ENCODE peak calls at places on chromosomes 12 and 14, in seven cellular contexts. Z, X, C, E, D, A and U are unnamed samples.

GRCh38 chr12:83349907-83350611 is 663.4 kb downstream of the TMTC2 start:
- DNase-seq in C (no peak), D (no peak), A (no peak), Z (no peak), X (no peak), E (no peak), U (no peak)

GRCh38 chr14:49950275-49951250 is 57.7 kb downstream of the ARF6 start:
- DNase-seq in C (peak), X (no peak), D (no peak), Z (no peak), A (no peak), E (no peak), U (no peak)

GRCh38 chr12:30926243-30927209 is at the start of gene TSPAN11:
- DNase-seq in X (peak), E (no peak), C (no peak), A (no peak), D (no peak), Z (peak), U (no peak)

GRCh38 chr14:97602438-97603117 is 805.4 kb downstream of the VRK1 start:
- DNase-seq in A (no peak), D (no peak), Z (no peak), E (peak), C (no peak), X (no peak), U (no peak)

GRCh38 chr12:48077111-48077510 is 28.8 kb downstream of the SENP1 start:
- DNase-seq in A (no peak), X (no peak), C (no peak), Z (no peak), E (no peak), D (no peak), U (no peak)

GRCh38 chr14:101104485-101104884 is 201.0 kb upstream of the RTL1 start:
- DNase-seq in D (no peak), A (no peak), C (peak), X (no peak), E (no peak), Z (no peak), U (no peak)

GRCh38 chr14:77123381-77124344 is 17.9 kb downstream of the ZDHHC22 start:
- DNase-seq in E (no peak), D (no peak), X (peak), A (no peak), Z (peak), C (peak), U (peak)

GRCh38 chr12:117850048-117850447 is 118.7 kb downstream of the KSR2 start:
- DNase-seq in E (no peak), A (no peak), D (no peak), Z (peak), X (no peak), C (no peak), U (no peak)

GRCh38 chr14:68286667-68287066 is 467.1 kb downstream of the RAD51B start:
- DNase-seq in E (no peak), Z (no peak), D (no peak), X (no peak), A (no peak), C (no peak), U (no peak)

GRCh38 chr14:36580856-36581831 is 1.3 kb downstream of the NKX2-8 start:
- DNase-seq in Z (peak), D (no peak), X (peak), A (no peak), E (no peak), C (no peak), U (no peak)

GRCh38 chr12:26906024-26906423 is 31.8 kb downstream of the INTS13 start:
- DNase-seq in C (no peak), E (no peak), A (no peak), X (no peak), D (no peak), Z (no peak), U (no peak)

GRCh38 chr12:53299101-53299453 is 418 bp upstream of the MYG1 start:
- DNase-seq in A (peak), D (no peak), X (no peak), E (no peak), Z (peak), C (no peak), U (no peak)

GRCh38 chr12:53300187-53300586 is 692 bp downstream of the MYG1 start:
- DNase-seq in C (no peak), A (no peak), D (no peak), E (no peak), Z (no peak), X (no peak), U (no peak)

GRCh38 chr12:53302903-53303302 is 3.4 kb downstream of the MYG1 start:
- DNase-seq in E (no peak), D (no peak), A (no peak), Z (no peak), X (no peak), C (no peak), U (no peak)

GRCh38 chr12:53298154-53298553 is 1.3 kb upstream of the MYG1 start:
- DNase-seq in D (no peak), C (no peak), X (no peak), E (no peak), A (peak), Z (no peak), U (no peak)

DNA sequence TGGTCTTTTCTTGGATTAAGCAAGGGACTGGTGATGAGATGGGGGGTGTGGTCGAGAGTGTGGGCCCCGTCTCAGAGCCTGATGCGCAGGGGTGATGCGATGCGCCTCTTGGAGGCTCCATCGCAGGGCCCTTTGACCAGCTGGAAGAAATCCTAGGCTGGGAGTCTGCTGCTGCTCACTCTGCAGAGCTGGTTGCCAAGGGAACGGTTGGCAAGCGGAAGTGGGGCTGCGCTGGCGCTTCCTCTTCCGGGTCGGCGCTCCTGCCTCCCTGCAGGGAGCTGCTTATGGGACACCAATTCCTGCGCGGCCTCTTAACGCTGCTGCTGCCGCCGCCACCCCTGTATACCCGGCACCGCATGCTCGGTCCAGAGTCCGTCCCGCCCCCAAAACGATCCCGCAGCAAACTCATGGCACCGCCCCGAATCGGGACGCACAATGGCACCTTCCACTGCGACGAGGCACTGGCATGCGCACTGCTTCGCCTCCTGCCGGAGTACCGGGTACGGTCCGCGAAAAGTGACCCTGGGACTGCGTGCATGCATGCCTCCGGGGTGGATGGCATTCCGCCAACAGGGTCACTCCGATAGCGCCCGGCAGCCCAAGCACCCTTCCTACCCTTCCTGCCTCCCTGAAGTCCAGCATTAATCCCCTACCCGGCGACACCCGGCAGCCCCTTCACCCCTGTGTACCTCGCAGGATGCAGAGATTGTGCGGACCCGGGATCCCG is at the start of gene MYG1:
- DNase-seq in Z (peak), D (peak), X (peak), A (peak), C (peak), E (peak), U (peak)
- TF ChIP-seq CTCF in Z (peak), D (peak), X (peak), A (no peak), C (no peak), E (no peak), U (no peak)

GRCh38 chr12:71763682-71764379 is 9.2 kb downstream of the RAB21 start:
- DNase-seq in E (no peak), A (no peak), D (no peak), X (no peak), C (no peak), Z (no peak), U (no peak)

GRCh38 chr12:71759941-71760340 is 5.3 kb downstream of the RAB21 start:
- DNase-seq in D (no peak), Z (no peak), A (no peak), E (no peak), X (no peak), C (no peak), U (no peak)

GRCh38 chr12:71764587-71765321 is 10.1 kb downstream of the RAB21 start:
- DNase-seq in A (no peak), C (no peak), D (no peak), Z (no peak), X (no peak), E (no peak), U (no peak)

GRCh38 chr12:71756054-71756675 is 1.5 kb downstream of the RAB21 start:
- DNase-seq in A (no peak), Z (no peak), D (no peak), C (no peak), E (no peak), X (no peak), U (no peak)

DNA sequence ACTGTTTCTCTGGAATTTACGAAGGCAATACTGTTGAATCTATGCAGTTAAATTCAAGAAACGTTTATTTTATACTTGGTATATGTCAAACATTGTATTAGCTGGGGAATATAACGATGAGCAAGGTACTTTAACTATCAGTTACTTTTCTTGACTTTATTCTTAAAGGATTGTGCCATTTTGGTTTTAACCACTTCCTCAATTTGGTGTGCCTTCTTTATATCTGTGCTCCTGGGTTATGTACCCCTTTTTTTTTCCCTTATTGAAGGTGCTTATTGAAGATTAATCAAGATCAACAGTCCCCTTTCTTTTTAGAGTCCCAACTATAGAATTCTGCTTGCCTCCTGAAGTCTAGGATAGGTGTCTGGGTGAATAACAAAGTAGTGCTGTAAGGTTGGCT is 5.8 kb downstream of the RAB21 start:
- DNase-seq in Z (no peak), D (no peak), C (no peak), E (no peak), X (no peak), A (no peak), U (no peak)
- H3K27ac ChIP-seq in Z (no peak), D (no peak), C (no peak), E (no peak), X (no peak), A (no peak), U (no peak)

GRCh38 chr12:75815756-75816155 is 215.8 kb downstream of the PHLDA1 start:
- DNase-seq in Z (no peak), C (no peak), X (no peak), A (no peak), D (no peak), E (no peak), U (no peak)

GRCh38 chr12:75820848-75821578 is 210.6 kb downstream of the PHLDA1 start:
- DNase-seq in E (no peak), A (no peak), C (no peak), Z (no peak), X (peak), D (peak), U (no peak)

GRCh38 chr12:75816892-75817291 is 214.7 kb downstream of the PHLDA1 start:
- DNase-seq in D (no peak), Z (no peak), X (no peak), C (no peak), E (no peak), A (no peak), U (no peak)

GRCh38 chr12:75818863-75819262 is 212.7 kb downstream of the PHLDA1 start:
- DNase-seq in X (no peak), C (no peak), D (no peak), Z (no peak), E (no peak), A (no peak), U (no peak)

DNA sequence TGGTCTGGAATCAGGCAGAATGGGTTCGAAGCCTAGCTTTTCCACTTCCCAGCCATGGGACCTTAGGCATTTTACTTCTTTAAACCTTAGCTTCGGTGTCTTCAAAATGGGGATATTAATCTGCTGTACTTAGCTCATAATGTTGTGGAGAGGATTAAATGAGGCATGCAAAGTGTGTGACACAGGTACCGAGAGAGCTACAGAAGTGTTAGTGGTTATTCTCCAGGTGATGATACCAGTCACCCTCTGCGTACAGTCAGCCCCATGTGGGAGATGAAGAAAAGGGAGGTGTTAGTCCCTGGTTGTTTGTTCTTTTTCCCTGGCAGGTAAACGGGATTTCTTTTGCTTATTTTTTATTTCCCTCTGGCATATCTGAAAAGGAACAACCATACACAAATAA is 212.1 kb downstream of the PHLDA1 start:
- DNase-seq in C (no peak), D (no peak), X (no peak), Z (no peak), E (no peak), A (no peak), U (no peak)
- TF ChIP-seq CTCF in C (no peak), D (no peak), X (no peak), Z (no peak), E (no peak), A (no peak), U (no peak)

GRCh38 chr12:24228371-24228770 is 278.9 kb upstream of the SOX5 start:
- DNase-seq in D (no peak), E (no peak), Z (no peak), X (no peak), C (no peak), A (no peak), U (no peak)
- H3K27ac ChIP-seq in D (no peak), E (no peak), Z (no peak), X (no peak), C (no peak), A (no peak), U (no peak)

DNA sequence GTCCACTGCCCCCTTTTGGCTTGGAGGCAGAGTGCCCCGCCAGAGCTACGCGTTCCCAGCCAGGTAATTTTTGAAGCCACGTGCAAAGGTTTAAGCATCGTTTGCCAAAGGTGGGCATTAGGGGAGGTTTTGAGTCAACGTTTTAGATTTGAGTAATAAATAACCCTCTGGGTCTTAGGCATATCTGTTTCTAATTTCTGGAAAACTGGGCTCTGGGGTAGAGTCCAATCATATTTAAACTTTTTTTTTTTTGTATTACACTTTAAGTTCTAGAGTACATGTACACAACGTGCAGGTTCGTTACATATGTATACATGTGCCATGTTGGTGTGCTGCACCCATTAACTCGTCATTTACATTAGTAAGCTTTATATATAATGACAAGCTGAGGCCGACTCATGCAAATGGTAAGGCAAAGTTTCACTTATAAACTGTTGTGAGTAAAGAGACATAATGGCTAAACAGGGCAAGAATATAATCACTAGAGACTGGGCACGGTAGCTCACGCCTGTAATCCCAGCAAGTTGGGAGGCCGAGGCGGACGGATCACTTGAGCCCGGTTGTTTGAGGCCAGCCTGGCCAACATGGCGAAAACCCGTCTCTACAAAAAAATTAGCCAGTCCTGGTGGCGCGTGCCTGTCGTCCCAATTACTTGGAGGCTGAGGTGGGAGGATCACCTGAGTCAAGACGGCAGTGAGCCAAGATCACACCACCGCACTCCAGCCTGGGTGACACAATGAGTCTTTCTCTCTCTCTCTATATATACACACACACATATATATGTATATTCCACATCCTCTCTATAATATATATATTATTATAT is 491 bp upstream of the NR2C1 start:
- DNase-seq in A (no peak), E (no peak), X (no peak), Z (no peak), C (no peak), D (no peak), U (no peak)
- TF ChIP-seq CTCF in A (peak), E (peak), X (peak), Z (peak), C (peak), D (peak), U (peak)